ENCODE peak calls at places on chromosomes 13 and 19, in five cellular contexts. A is endodermal cell; G is colonic mucosa; C is right atrium auricular region; Q is CD8-positive, alpha-beta T cell. L is an unnamed sample.

GRCh38 chr13:24097064-24097463 is 63.5 kb upstream of the SPATA13 start:
- DNase-seq in A (no peak), G (no peak), C (peak; percentile 28), Q (no peak), L (peak; percentile 47)

GRCh38 chr13:48156466-48156865 is 61.6 kb upstream of the MED4 start:
- DNase-seq in A (peak; percentile 55), G (peak; percentile 42), C (no peak), Q (peak; percentile 77), L (no peak)

GRCh38 chr13:41458939-41459753 is 1.8 kb downstream of the RGCC start:
- DNase-seq in A (peak; percentile 74), G (peak; percentile 57), C (no peak), Q (peak; percentile 52), L (peak; percentile 85)

GRCh38 chr13:108342369-108343289 is 73.1 kb downstream of the TNFSF13B start:
- DNase-seq in A (no peak), G (no peak), C (no peak), Q (no peak), L (peak; percentile 56)

GRCh38 chr13:26721251-26721939 is 39.2 kb downstream of the GPR12 start:
- DNase-seq in A (no peak), G (no peak), C (peak; percentile 58), Q (peak; percentile 9), L (no peak)

GRCh38 chr13:21517576-21517975 is 58.5 kb upstream of the ZDHHC20 start:
- DNase-seq in A (no peak), G (no peak), C (no peak), Q (no peak), L (no peak)

GRCh38 chr13:44266305-44266704 is 107.3 kb upstream of the SERP2 start:
- DNase-seq in A (peak; percentile 83), G (no peak), C (no peak), Q (no peak), L (no peak)

GRCh38 chr19:42317535-42317934 is 4.4 kb downstream of the TMEM145 start:
- DNase-seq in A (no peak), G (no peak), C (no peak), Q (no peak), L (no peak)

GRCh38 chr13:75996582-75996981 is 360.5 kb downstream of the LMO7 start:
- DNase-seq in A (no peak), G (no peak), C (no peak), Q (no peak), L (no peak)

GRCh38 chr13:37640499-37640898 is 41.9 kb upstream of the POSTN start:
- DNase-seq in A (no peak), G (no peak), C (no peak), Q (no peak), L (peak; percentile 91)

GRCh38 chr13:45879666-45880065 is 28.1 kb upstream of the SIAH3 start:
- DNase-seq in A (peak; percentile 86), G (no peak), C (no peak), Q (no peak), L (no peak)

GRCh38 chr13:41216160-41216559 is 21.8 kb upstream of the KBTBD7 start:
- DNase-seq in A (no peak), G (no peak), C (no peak), Q (no peak), L (peak; percentile 46)

GRCh38 chr13:41465215-41465907 is 8.0 kb downstream of the RGCC start:
- DNase-seq in A (no peak), G (peak; percentile 33), C (no peak), Q (peak; percentile 80), L (peak; percentile 73)

GRCh38 chr13:37954191-37954590 is 84.6 kb upstream of the TRPC4 start:
- DNase-seq in A (no peak), G (no peak), C (no peak), Q (no peak), L (no peak)

GRCh38 chr13:35925669-35926068 is 205.5 kb downstream of the DCLK1 start:
- DNase-seq in A (no peak), G (no peak), C (no peak), Q (no peak), L (no peak)

GRCh38 chr19:31113250-31113685 is 236.0 kb downstream of the TSHZ3 start:
- DNase-seq in A (no peak), G (no peak), C (no peak), Q (no peak), L (no peak)

GRCh38 chr19:34254552-34255432 is at the start of gene GARRE1:
- DNase-seq in A (peak; percentile 77), G (peak; percentile 41), C (no peak), Q (peak; percentile 78), L (peak; percentile 56)

DNA sequence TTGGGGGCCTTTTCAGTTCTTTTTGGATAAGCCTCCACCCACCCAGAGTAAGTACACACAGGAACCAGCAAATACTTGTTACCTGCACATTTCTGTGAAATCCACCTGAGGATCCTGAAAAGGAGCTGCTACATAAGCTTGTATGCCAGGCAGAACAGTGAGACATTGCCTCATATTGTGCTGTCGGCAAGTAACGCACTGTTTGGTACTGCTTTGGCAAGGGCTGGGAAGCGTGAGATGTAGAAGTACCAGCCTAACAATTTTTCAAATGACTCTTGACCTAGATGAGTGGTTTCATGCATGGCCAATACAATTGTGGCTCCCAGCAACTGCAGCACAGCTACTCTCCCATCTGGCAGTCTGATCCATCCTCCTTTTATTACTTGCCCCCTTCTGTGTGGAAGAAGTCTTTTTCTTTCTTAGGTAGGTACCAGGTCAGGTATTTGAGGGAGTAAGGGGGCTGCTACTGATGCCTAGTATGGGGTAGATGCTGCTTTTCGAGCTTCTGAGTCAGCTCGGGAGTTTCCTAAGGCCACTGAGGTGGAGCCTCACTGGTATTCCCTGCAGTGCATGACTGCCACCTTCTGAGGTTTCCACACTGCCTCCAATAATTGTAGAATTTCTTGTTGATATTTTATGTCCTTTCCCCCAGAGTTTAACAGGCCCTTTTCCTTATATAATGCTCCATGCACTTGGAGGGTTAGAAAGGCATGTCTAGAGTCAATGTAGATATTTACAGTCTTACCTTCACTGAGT is 52.2 kb downstream of the ZNF737 start:
- DNase-seq in A (no peak), G (no peak), C (no peak), Q (no peak), L (no peak)
- TF ChIP-seq CTCF in A (peak; percentile 28), G (no peak), C (no peak), Q (no peak), L (no peak)

DNA sequence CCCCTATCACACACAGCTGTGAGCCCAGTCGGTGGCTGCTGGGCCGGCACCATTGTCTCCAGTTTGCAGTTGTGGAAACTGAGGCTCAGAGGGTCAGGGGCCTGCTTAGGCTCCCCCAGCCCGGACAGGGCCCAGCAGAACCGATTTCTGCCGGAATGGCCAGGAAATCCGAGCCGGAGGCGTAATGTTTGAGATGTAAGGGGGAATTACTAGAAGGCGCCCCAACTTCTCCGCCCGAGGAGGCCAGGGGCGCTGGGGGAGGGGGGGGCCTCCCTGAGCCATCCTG is 962 bp downstream of the KISS1R start:
- DNase-seq in A (no peak), G (no peak), C (no peak), Q (no peak), L (no peak)
- H3K4me3 ChIP-seq in A (peak overlapping the region; percentile 60), G (no peak overlapping the region), C (no peak overlapping the region), Q (peak overlapping the region; percentile 53), L (no peak overlapping the region)

GRCh38 chr19:46206176-46206575 is 23.4 kb upstream of the IGFL1 start:
- DNase-seq in A (no peak), G (no peak), C (no peak), Q (no peak), L (no peak)
- TF ChIP-seq CTCF in A (no peak), G (no peak), C (no peak), Q (no peak), L (no peak)

GRCh38 chr13:84980571-84980970 is 818.6 kb downstream of the SLITRK6 start:
- DNase-seq in A (no peak), G (no peak), C (no peak), Q (no peak), L (no peak)

GRCh38 chr13:84985860-84986259 is 813.4 kb downstream of the SLITRK6 start:
- DNase-seq in A (no peak), G (no peak), C (no peak), Q (no peak), L (no peak)

DNA sequence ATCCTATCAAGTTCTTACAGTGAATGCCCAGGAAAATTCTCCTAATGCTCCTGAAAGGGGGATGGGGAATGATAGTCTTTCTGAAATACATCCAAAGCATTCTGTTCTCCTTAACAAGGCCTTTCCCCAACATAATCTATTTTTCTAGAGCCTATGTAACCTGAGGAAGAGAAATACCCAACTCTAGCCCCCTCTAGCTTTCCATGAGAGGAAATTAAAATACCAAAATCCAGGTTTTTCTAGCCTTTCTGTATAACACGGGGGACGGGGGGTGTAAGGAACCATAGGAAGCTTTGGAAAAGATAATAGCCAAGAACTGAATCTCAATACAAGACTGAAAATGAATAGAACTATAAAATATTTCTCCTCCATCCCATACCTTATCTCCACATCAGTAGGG is 815.9 kb downstream of the SLITRK6 start:
- DNase-seq in A (no peak), G (no peak), C (no peak), Q (no peak), L (no peak)
- H3K4me3 ChIP-seq in A (no peak overlapping the region), G (no peak overlapping the region), C (no peak overlapping the region), Q (no peak overlapping the region), L (no peak overlapping the region)

DNA sequence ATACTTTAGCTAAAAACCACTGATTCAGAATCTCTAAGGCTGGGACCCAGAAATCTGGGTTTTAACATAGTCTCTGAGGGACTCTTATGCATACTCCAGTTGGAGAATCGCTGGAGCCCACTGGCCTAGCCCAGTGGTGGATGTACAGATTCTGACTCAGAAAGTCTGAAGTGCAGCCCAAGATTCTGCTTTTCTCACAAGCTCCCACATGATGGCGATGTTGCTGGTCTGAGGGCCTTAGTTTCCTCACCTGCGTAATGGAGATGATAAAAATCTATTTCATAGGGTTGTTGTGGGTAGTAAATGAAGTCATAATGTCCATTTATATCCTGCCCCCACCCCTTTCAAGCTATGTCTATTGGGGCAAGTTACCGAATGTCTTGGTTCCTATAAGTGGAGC is 7.7 kb upstream of the CDADC1 start:
- DNase-seq in A (peak; percentile 63), G (no peak), C (no peak), Q (no peak), L (peak; percentile 51)
- TF ChIP-seq CTCF in A (peak; percentile 73), G (peak; percentile 20), C (peak; percentile 12), Q (peak; percentile 43), L (peak; percentile 70)

GRCh38 chr19:16591803-16592556 is 19.8 kb upstream of the SLC35E1 start:
- DNase-seq in A (no peak), G (no peak), C (no peak), Q (no peak), L (no peak)
- H3K4me3 ChIP-seq in A (no peak overlapping the region), G (no peak overlapping the region), C (no peak overlapping the region), Q (no peak overlapping the region), L (no peak overlapping the region)

GRCh38 chr13:73248711-73249580 is 190.1 kb downstream of the KLF5 start:
- DNase-seq in A (peak; percentile 66), G (peak; percentile 44), C (no peak), Q (no peak), L (peak; percentile 59)
- TF ChIP-seq CTCF in A (no peak), G (no peak), C (no peak), Q (no peak), L (no peak)

L was measured in fibroblast of pulmonary artery.